ENCODE peak calls at places on chromosomes 3 and 15, in seven cellular contexts. O, B, M, J, D, U and Z are unnamed samples.

GRCh38 chr15:65409284-65409631 is 13.5 kb downstream of the IGDCC4 start:
- DNase-seq in J (peak; percentile 99), U (peak; percentile 96), B (peak; percentile 95), O (no peak), M (peak; percentile 100), D (peak; percentile 96), Z (peak; percentile 89)

GRCh38 chr3:122793568-122794416 is at the start of gene HSPBAP1:
- DNase-seq in J (peak; percentile 91), D (peak; percentile 96), U (peak; percentile 95), B (peak; percentile 94), M (peak; percentile 92), O (peak; percentile 97), Z (peak; percentile 90)

GRCh38 chr15:72354496-72354895 is 21.3 kb downstream of the HEXA start:
- DNase-seq in M (no peak), D (no peak), O (no peak), J (no peak), U (no peak), B (no peak), Z (no peak)

GRCh38 chr3:56693750-56694149 is 10.7 kb upstream of the TASOR start:
- DNase-seq in M (no peak), U (no peak), B (no peak), O (peak; percentile 58), D (no peak), J (no peak), Z (no peak)

GRCh38 chr3:81439088-81439487 is 322.4 kb downstream of the GBE1 start:
- DNase-seq in D (no peak), O (no peak), M (no peak), U (no peak), B (peak; percentile 1), J (no peak), Z (no peak)

GRCh38 chr15:99981839-99982658 is 248.8 kb upstream of the LYSMD4 start:
- DNase-seq in D (no peak), B (no peak), O (no peak), J (no peak), U (no peak), M (no peak), Z (no peak)

GRCh38 chr3:194447657-194448056 is 39.1 kb downstream of the ATP13A3 start:
- DNase-seq in M (no peak), U (no peak), O (no peak), B (no peak), J (no peak), D (no peak), Z (no peak)

GRCh38 chr3:152377184-152377570 is 108.4 kb downstream of the MBNL1 start:
- DNase-seq in M (no peak), D (no peak), B (no peak), U (no peak), J (no peak), O (no peak), Z (no peak)

GRCh38 chr15:99755692-99756409 is 22.6 kb upstream of the LYSMD4 start:
- DNase-seq in B (peak; percentile 75), M (peak; percentile 74), D (peak; percentile 86), U (peak; percentile 81), O (peak; percentile 57), J (peak; percentile 71), Z (peak; percentile 81)

GRCh38 chr3:51968175-51968681 is 974 bp upstream of the PCBP4 start:
- DNase-seq in J (no peak), U (peak; percentile 64), O (no peak), M (peak; percentile 37), B (peak; percentile 28), D (no peak), Z (no peak)

GRCh38 chr3:51967384-51968174 is at the start of gene PCBP4:
- DNase-seq in D (no peak), O (peak; percentile 74), M (no peak), B (peak; percentile 43), U (peak; percentile 75), J (peak; percentile 22), Z (no peak)

GRCh38 chr3:51970606-51971300 is 3.1 kb downstream of the ABHD14B start:
- DNase-seq in D (no peak), J (no peak), U (no peak), B (no peak), M (no peak), O (no peak), Z (no peak)

GRCh38 chr3:51969841-51970240 is 2.6 kb upstream of the PCBP4 start:
- DNase-seq in O (no peak), D (no peak), J (no peak), B (no peak), U (no peak), M (no peak), Z (no peak)

DNA sequence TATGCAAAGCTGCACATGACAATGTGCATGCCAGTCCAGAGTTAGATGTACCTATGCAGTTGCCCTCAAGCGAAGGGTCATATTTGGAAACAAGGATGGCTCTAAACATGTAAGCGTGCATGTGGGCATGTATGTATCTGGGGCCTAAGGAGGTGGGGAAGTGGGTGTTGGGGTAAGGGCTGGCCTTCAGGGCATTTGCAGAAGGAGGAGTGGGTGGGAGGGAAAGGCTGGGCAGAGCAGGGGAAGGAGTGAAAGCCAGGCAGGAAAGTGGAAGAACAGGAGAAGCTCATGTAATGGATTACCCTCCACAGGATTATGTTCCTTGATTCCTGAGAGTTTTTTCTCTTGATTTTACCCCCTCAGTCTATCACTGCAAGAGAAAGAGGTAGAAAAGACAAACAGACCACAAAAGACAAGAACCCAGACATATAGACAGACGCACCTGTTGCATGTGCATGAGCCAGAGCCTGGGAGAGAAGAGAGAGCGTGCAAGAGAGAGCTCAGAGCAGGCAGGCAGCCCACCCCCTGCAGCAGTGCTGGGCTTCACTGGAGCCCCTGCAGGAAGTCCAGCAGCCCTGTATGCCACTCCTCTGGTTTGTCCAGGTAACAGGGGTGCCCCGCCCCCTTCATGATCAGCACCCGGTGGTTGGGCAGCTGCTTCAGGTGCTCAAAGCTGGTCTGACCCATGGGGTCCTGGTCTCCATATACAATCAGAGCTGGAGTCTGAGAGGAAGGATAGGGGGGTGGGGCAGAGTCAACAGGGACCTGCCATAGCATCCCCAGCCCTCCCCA is 1.8 kb upstream of the PCBP4 start:
- DNase-seq in U (no peak), J (no peak), O (no peak), M (no peak), D (no peak), B (no peak), Z (no peak)
- H3K4me3 ChIP-seq in U (no peak overlapping the region), J (no peak overlapping the region), O (no peak overlapping the region), M (no peak overlapping the region), D (no peak overlapping the region), B (no peak overlapping the region), Z (peak overlapping the region; percentile 73)

DNA sequence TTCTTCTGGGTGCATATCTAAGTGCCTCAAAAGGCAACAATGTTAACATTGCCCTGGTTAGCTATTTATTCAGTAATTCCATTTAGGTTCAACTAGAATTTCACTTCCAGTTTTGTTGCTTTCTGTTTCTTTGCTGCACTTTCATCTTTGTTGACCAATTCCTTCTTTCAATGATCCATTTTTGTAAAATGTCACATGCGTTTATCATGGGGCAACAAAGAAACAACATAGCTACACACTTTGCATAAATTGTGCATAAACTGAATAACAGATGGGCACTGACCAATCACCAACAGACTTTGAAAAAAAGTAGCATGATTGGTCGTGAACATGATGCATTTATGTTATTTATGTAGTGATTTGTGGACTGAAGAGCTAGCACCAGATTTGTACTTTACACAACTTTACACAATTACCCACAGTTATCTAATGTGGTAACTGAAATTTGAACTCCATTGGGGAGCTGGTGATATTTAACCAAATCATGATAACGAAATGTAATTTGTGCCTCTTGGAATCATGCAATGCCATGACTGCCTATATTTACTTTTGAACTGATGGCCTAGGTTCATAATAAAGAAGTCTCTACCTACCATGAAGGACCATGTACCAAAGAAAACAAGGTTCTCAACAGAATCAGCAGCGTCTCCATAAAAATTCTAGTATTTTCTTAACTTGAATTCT is 7.1 kb upstream of the CPOX start:
- DNase-seq in B (no peak), O (no peak), U (no peak), J (no peak), D (no peak), M (no peak), Z (no peak)
- TF ChIP-seq CTCF in B (no peak), O (no peak), U (no peak), J (no peak), D (no peak), M (no peak), Z (no peak)

GRCh38 chr3:128075516-128076464 is 23.6 kb downstream of the SEC61A1 start:
- DNase-seq in J (peak; percentile 86), B (peak; percentile 88), O (peak; percentile 93), U (peak; percentile 96), M (peak; percentile 82), D (peak; percentile 90), Z (peak; percentile 87)
- H3K4me3 ChIP-seq in J (peak overlapping the region; percentile 23), B (peak overlapping the region; percentile 47), O (peak overlapping the region; percentile 58), U (peak overlapping the region; percentile 47), M (peak overlapping the region; percentile 26), D (peak overlapping the region; percentile 58), Z (peak overlapping the region; percentile 51)

DNA sequence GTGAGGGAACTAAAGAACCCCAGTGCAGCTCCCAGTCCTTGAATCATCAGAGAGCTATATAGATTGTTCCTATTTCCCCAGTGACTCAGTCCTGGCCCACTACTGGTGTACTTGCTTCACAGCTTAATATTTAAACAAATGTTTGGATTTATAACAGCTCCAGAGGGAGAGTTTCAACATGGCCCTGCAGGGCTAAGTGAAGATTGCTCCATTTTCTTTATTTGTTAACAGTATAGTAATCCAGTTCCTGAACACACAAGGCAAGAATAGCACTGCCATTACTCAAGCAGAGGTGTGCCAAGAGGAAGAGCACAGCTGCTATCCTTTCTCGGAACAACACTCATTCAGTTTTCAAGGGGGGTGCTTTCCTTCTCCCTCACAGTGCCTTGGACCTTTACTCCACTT is 6.5 kb downstream of the SQOR start:
- DNase-seq in M (peak; percentile 98), D (peak; percentile 94), B (peak; percentile 97), J (peak; percentile 77), O (no peak), U (peak; percentile 92), Z (peak; percentile 94)
- TF ChIP-seq CTCF in M (peak; percentile 2), D (peak; percentile 12), B (peak; percentile 21), J (no peak), O (no peak), U (no peak), Z (peak; percentile 36)

DNA sequence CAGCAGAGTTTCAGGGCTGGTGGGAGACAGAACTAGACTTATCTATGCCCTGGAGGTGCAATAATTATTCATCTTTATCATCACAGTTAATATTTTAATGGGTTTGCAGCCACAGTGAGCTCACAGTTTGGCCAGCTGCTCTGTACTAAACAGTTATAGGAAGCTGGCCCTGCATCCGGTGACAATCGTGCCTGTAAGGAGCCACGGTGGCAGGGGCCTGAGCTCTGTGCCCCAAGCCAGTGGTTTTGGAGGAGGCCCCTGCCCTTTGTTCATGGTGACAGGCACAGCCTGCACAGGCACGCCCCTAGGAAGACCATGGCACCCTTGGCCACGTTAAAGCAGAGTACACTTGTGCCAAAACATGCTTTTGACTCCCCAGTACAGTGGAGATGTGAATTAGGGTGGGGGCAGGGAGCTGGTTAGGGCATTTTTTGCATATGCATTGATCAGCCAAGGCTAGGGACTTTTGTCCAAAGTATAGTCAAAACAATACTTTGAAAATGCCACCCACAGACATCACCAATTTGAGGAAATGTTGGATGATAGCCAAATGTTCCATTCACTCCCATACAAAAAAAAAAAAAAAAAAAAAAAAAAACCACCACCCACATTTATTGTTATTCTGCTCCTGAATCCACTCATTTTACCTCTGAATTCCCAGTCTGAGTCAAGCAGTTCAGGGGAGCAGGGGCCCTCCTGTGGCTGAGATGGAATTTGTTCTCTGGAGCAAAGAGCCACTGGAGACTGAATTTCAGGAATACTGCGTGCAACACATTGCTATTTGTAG is 3.4 kb upstream of the RFTN1 start:
- DNase-seq in D (peak; percentile 76), M (peak; percentile 70), U (peak; percentile 85), O (no peak), J (peak; percentile 71), B (peak; percentile 78), Z (peak; percentile 82)
- H3K4me3 ChIP-seq in D (no peak overlapping the region), M (no peak overlapping the region), U (no peak overlapping the region), O (no peak overlapping the region), J (no peak overlapping the region), B (no peak overlapping the region), Z (no peak overlapping the region)

GRCh38 chr3:72924055-72924454 is 36.2 kb downstream of the GXYLT2 start:
- DNase-seq in J (no peak), B (no peak), U (no peak), D (no peak), O (no peak), M (no peak), Z (no peak)
- TF ChIP-seq CTCF in J (no peak), B (peak; percentile 18), U (peak; percentile 2), D (peak; percentile 7), O (no peak), M (no peak), Z (no peak)